ENCODE peak calls at places on chromosomes 16 and 17, in eight cellular contexts. One of them, this sample, is unnamed.
A peak's percentile ranks its signal among the peaks of the same experiment; 100 is the strongest.

GRCh38 chr17:65048441-65048840 is 8.1 kb downstream of the GNA13 start:
- DNase-seq in H1: no peak
- DNase-seq in GM12878: no peak
- DNase-seq in SK-N-SH: no peak
- DNase-seq in HCT116: no peak
- DNase-seq in HepG2: no peak
- DNase-seq in endothelial cell of umbilical vein: no peak
- DNase-seq in K562: no peak
- DNase-seq in this sample: no peak

GRCh38 chr17:2776589-2777241 is 19.5 kb upstream of the RAP1GAP2 start:
- DNase-seq in HCT116: no peak
- DNase-seq in K562: peak; percentile 27
- DNase-seq in H1: peak; percentile 86
- DNase-seq in GM12878: no peak
- DNase-seq in endothelial cell of umbilical vein: no peak
- DNase-seq in HepG2: peak; percentile 34
- DNase-seq in SK-N-SH: peak; percentile 89
- DNase-seq in this sample: peak; percentile 84

GRCh38 chr17:45288825-45289224 is 26.9 kb upstream of the SPATA32 start:
- DNase-seq in SK-N-SH: no peak
- DNase-seq in K562: no peak
- DNase-seq in GM12878: no peak
- DNase-seq in HepG2: no peak
- DNase-seq in endothelial cell of umbilical vein: no peak
- DNase-seq in H1: no peak
- DNase-seq in HCT116: no peak
- DNase-seq in this sample: no peak

GRCh38 chr16:2964416-2965223 is 545 bp downstream of the KREMEN2 start:
- DNase-seq in H1: peak; percentile 95
- DNase-seq in GM12878: no peak
- DNase-seq in SK-N-SH: peak; percentile 95
- DNase-seq in K562: peak; percentile 88
- DNase-seq in HepG2: peak; percentile 74
- DNase-seq in HCT116: peak; percentile 76
- DNase-seq in endothelial cell of umbilical vein: no peak
- DNase-seq in this sample: peak; percentile 95

GRCh38 chr16:15771694-15772093 is 85.1 kb downstream of the MYH11 start:
- DNase-seq in SK-N-SH: no peak
- DNase-seq in GM12878: no peak
- DNase-seq in H1: no peak
- DNase-seq in HCT116: no peak
- DNase-seq in endothelial cell of umbilical vein: no peak
- DNase-seq in HepG2: no peak
- DNase-seq in K562: no peak
- DNase-seq in this sample: no peak

GRCh38 chr17:79741751-79742588 is 11.2 kb downstream of the ENPP7 start:
- DNase-seq in HCT116: peak; percentile 46
- DNase-seq in endothelial cell of umbilical vein: peak; percentile 62
- DNase-seq in GM12878: no peak
- DNase-seq in H1: peak; percentile 99
- DNase-seq in SK-N-SH: peak; percentile 99
- DNase-seq in K562: peak; percentile 92
- DNase-seq in HepG2: peak; percentile 67
- DNase-seq in this sample: peak; percentile 86

GRCh38 chr17:48441231-48441711 is 11.3 kb upstream of the SKAP1 start:
- DNase-seq in HCT116: no peak
- DNase-seq in SK-N-SH: no peak
- DNase-seq in endothelial cell of umbilical vein: no peak
- DNase-seq in GM12878: peak; percentile 96
- DNase-seq in H1: no peak
- DNase-seq in K562: no peak
- DNase-seq in HepG2: no peak
- DNase-seq in this sample: no peak

GRCh38 chr17:21072623-21073278 is 29.9 kb upstream of the USP22 start:
- DNase-seq in SK-N-SH: no peak
- DNase-seq in HCT116: no peak
- DNase-seq in endothelial cell of umbilical vein: no peak
- DNase-seq in HepG2: no peak
- DNase-seq in K562: no peak
- DNase-seq in GM12878: no peak
- DNase-seq in H1: no peak
- DNase-seq in this sample: no peak

GRCh38 chr17:9488556-9488955 is 87.1 kb downstream of the STX8 start:
- DNase-seq in K562: no peak
- DNase-seq in HCT116: no peak
- DNase-seq in endothelial cell of umbilical vein: no peak
- DNase-seq in HepG2: no peak
- DNase-seq in H1: no peak
- DNase-seq in SK-N-SH: no peak
- DNase-seq in GM12878: no peak
- DNase-seq in this sample: no peak

GRCh38 chr16:68041783-68042182 is 18.7 kb downstream of the DUS2 start:
- DNase-seq in endothelial cell of umbilical vein: no peak
- DNase-seq in H1: no peak
- DNase-seq in K562: no peak
- DNase-seq in HepG2: no peak
- DNase-seq in GM12878: no peak
- DNase-seq in HCT116: no peak
- DNase-seq in SK-N-SH: no peak
- DNase-seq in this sample: no peak

GRCh38 chr17:7774037-7774659 is 56.6 kb downstream of the DNAH2 start:
- DNase-seq in K562: no peak
- DNase-seq in GM12878: no peak
- DNase-seq in H1: no peak
- DNase-seq in HepG2: peak; percentile 86
- DNase-seq in HCT116: no peak
- DNase-seq in endothelial cell of umbilical vein: no peak
- DNase-seq in SK-N-SH: no peak
- DNase-seq in this sample: no peak

GRCh38 chr17:35900280-35900679 is 20.1 kb upstream of the CCL5 start:
- DNase-seq in GM12878: no peak
- DNase-seq in HCT116: no peak
- DNase-seq in SK-N-SH: no peak
- DNase-seq in endothelial cell of umbilical vein: no peak
- DNase-seq in HepG2: no peak
- DNase-seq in K562: no peak
- DNase-seq in H1: no peak
- DNase-seq in this sample: no peak

GRCh38 chr16:85610059-85610445 is 3.1 kb upstream of the GSE1 start:
- DNase-seq in H1: no peak
- DNase-seq in GM12878: no peak
- DNase-seq in HepG2: no peak
- DNase-seq in HCT116: no peak
- DNase-seq in SK-N-SH: no peak
- DNase-seq in K562: no peak
- DNase-seq in endothelial cell of umbilical vein: no peak
- DNase-seq in this sample: no peak

GRCh38 chr16:19236561-19236960 is 49.0 kb upstream of the CLEC19A start:
- DNase-seq in H1: no peak
- DNase-seq in endothelial cell of umbilical vein: no peak
- DNase-seq in GM12878: no peak
- DNase-seq in HepG2: peak; percentile 58
- DNase-seq in SK-N-SH: no peak
- DNase-seq in K562: no peak
- DNase-seq in HCT116: no peak
- DNase-seq in this sample: no peak

GRCh38 chr16:17002557-17002956 is 468.2 kb downstream of the XYLT1 start:
- DNase-seq in H1: no peak
- DNase-seq in endothelial cell of umbilical vein: no peak
- DNase-seq in SK-N-SH: no peak
- DNase-seq in HCT116: no peak
- DNase-seq in GM12878: no peak
- DNase-seq in HepG2: no peak
- DNase-seq in K562: no peak
- DNase-seq in this sample: no peak

GRCh38 chr17:79968116-79968515 is 67.6 kb downstream of the TBC1D16 start:
- DNase-seq in HCT116: no peak
- DNase-seq in SK-N-SH: no peak
- DNase-seq in endothelial cell of umbilical vein: no peak
- DNase-seq in H1: no peak
- DNase-seq in K562: no peak
- DNase-seq in GM12878: no peak
- DNase-seq in HepG2: no peak
- DNase-seq in this sample: no peak

GRCh38 chr17:47220531-47220999 is 11.4 kb downstream of the MYL4 start:
- DNase-seq in endothelial cell of umbilical vein: no peak
- DNase-seq in HepG2: no peak
- DNase-seq in K562: no peak
- DNase-seq in GM12878: no peak
- DNase-seq in HCT116: no peak
- DNase-seq in SK-N-SH: no peak
- DNase-seq in H1: no peak
- DNase-seq in this sample: no peak

GRCh38 chr16:188674-189073 is 8.4 kb downstream of the HBQ1 start:
- DNase-seq in H1: no peak
- DNase-seq in SK-N-SH: peak; percentile 50
- DNase-seq in HepG2: peak; percentile 26
- DNase-seq in K562: no peak
- DNase-seq in GM12878: no peak
- DNase-seq in HCT116: no peak
- DNase-seq in endothelial cell of umbilical vein: no peak
- DNase-seq in this sample: peak; percentile 33

GRCh38 chr16:3501783-3502400 is 1.1 kb downstream of the CLUAP1 start:
- DNase-seq in HCT116: no peak
- DNase-seq in H1: no peak
- DNase-seq in SK-N-SH: no peak
- DNase-seq in K562: no peak
- DNase-seq in GM12878: no peak
- DNase-seq in endothelial cell of umbilical vein: no peak
- DNase-seq in HepG2: no peak
- DNase-seq in this sample: peak; percentile 35

DNA sequence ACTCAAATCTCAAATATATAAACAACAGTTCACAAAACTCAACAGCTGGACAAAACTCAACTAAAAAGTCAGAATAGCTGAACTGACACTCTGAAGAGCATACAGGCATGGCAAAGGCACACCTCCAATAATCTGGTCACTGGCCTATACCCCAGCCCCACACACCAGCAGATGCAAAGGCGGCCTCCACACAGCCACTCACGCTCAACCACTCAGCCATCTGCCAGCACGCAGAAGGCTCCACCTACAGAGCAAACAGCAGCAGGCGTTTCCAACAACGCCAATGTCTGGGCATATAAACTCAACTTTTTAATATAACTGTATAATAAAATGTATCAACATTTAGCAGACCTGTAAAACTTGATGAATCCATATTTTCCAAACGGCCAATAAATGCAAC is 17.2 kb downstream of the USP7 start:
- DNase-seq in H1: no peak
- DNase-seq in K562: no peak
- DNase-seq in endothelial cell of umbilical vein: no peak
- DNase-seq in GM12878: no peak
- DNase-seq in SK-N-SH: no peak
- DNase-seq in HepG2: no peak
- DNase-seq in HCT116: no peak
- DNase-seq in this sample: no peak
- H3K4me2 ChIP-seq in H1: no peak overlapping the region
- H3K4me2 ChIP-seq in K562: no peak overlapping the region
- H3K4me2 ChIP-seq in endothelial cell of umbilical vein: no peak overlapping the region
- H3K4me2 ChIP-seq in GM12878: peak overlapping the region; percentile 6
- H3K4me2 ChIP-seq in SK-N-SH: no peak overlapping the region
- H3K4me2 ChIP-seq in HepG2: no peak overlapping the region
- H3K4me2 ChIP-seq in HCT116: no peak overlapping the region
- H3K4me2 ChIP-seq in this sample: no peak overlapping the region

GRCh38 chr17:41392278-41392677 is 5.1 kb downstream of the KRT31 start:
- DNase-seq in HepG2: no peak
- DNase-seq in H1: no peak
- DNase-seq in K562: no peak
- DNase-seq in SK-N-SH: no peak
- DNase-seq in HCT116: no peak
- DNase-seq in GM12878: no peak
- DNase-seq in endothelial cell of umbilical vein: no peak
- DNase-seq in this sample: no peak

GRCh38 chr17:41393294-41393693 is 4.1 kb downstream of the KRT31 start:
- DNase-seq in HCT116: no peak
- DNase-seq in endothelial cell of umbilical vein: no peak
- DNase-seq in SK-N-SH: no peak
- DNase-seq in GM12878: no peak
- DNase-seq in K562: no peak
- DNase-seq in H1: no peak
- DNase-seq in HepG2: no peak
- DNase-seq in this sample: no peak

GRCh38 chr17:41393826-41394225 is 3.6 kb downstream of the KRT31 start:
- DNase-seq in HCT116: no peak
- DNase-seq in endothelial cell of umbilical vein: no peak
- DNase-seq in H1: no peak
- DNase-seq in SK-N-SH: no peak
- DNase-seq in HepG2: no peak
- DNase-seq in K562: no peak
- DNase-seq in GM12878: no peak
- DNase-seq in this sample: no peak

GRCh38 chr17:41396340-41396739 is 1.1 kb downstream of the KRT31 start:
- DNase-seq in HepG2: no peak
- DNase-seq in SK-N-SH: no peak
- DNase-seq in endothelial cell of umbilical vein: no peak
- DNase-seq in K562: no peak
- DNase-seq in H1: no peak
- DNase-seq in GM12878: no peak
- DNase-seq in HCT116: no peak
- DNase-seq in this sample: no peak

GRCh38 chr17:41394254-41395016 is 3.0 kb downstream of the KRT31 start:
- DNase-seq in endothelial cell of umbilical vein: no peak
- DNase-seq in GM12878: no peak
- DNase-seq in H1: no peak
- DNase-seq in SK-N-SH: no peak
- DNase-seq in HepG2: no peak
- DNase-seq in K562: no peak
- DNase-seq in HCT116: no peak
- DNase-seq in this sample: no peak
- TF ChIP-seq POLR2AphosphoS5 in endothelial cell of umbilical vein: no peak
- TF ChIP-seq POLR2AphosphoS5 in GM12878: no peak
- TF ChIP-seq POLR2AphosphoS5 in H1: no peak
- TF ChIP-seq POLR2AphosphoS5 in SK-N-SH: no peak
- TF ChIP-seq POLR2AphosphoS5 in HepG2: no peak
- TF ChIP-seq POLR2AphosphoS5 in K562: no peak
- TF ChIP-seq POLR2AphosphoS5 in HCT116: no peak
- TF ChIP-seq POLR2AphosphoS5 in this sample: no peak

GRCh38 chr17:33292184-33292980 is 713 bp downstream of the ASIC2 start:
- DNase-seq in endothelial cell of umbilical vein: peak; percentile 12
- DNase-seq in GM12878: no peak
- DNase-seq in K562: peak; percentile 27
- DNase-seq in H1: peak; percentile 78
- DNase-seq in SK-N-SH: peak; percentile 81
- DNase-seq in HCT116: no peak
- DNase-seq in HepG2: no peak
- DNase-seq in this sample: peak; percentile 58
- H3K4me2 ChIP-seq in endothelial cell of umbilical vein: no peak overlapping the region
- H3K4me2 ChIP-seq in GM12878: no peak overlapping the region
- H3K4me2 ChIP-seq in K562: no peak overlapping the region
- H3K4me2 ChIP-seq in H1: peak overlapping the region; percentile 59
- H3K4me2 ChIP-seq in SK-N-SH: peak overlapping the region; percentile 83
- H3K4me2 ChIP-seq in HCT116: no peak overlapping the region
- H3K4me2 ChIP-seq in HepG2: no peak overlapping the region
- H3K4me2 ChIP-seq in this sample: peak overlapping the region; percentile 94

DNA sequence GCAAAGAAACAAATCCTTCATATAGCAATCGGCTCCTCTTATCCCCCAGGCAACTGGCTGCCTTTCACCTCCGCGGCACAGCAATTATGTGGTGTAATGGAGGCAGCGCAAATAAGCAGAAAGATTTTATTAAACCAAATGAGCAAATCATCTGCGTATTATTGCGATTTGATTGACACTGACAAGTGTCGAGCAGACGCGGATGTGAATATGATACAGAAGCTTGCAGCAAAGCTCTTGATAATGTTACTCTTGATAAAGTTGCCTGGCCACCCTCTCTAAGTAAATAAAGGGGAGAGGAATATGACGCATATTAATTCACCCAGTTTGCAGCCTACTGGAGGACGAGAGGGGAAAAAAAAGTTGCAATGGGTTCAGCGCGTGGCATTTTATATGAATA is 26.5 kb upstream of the AKTIP start:
- DNase-seq in GM12878: no peak
- DNase-seq in HCT116: no peak
- DNase-seq in K562: no peak
- DNase-seq in SK-N-SH: no peak
- DNase-seq in HepG2: no peak
- DNase-seq in endothelial cell of umbilical vein: no peak
- DNase-seq in H1: no peak
- DNase-seq in this sample: no peak
- TF ChIP-seq POLR2AphosphoS5 in GM12878: no peak
- TF ChIP-seq POLR2AphosphoS5 in HCT116: no peak
- TF ChIP-seq POLR2AphosphoS5 in K562: no peak
- TF ChIP-seq POLR2AphosphoS5 in SK-N-SH: no peak
- TF ChIP-seq POLR2AphosphoS5 in HepG2: no peak
- TF ChIP-seq POLR2AphosphoS5 in endothelial cell of umbilical vein: no peak
- TF ChIP-seq POLR2AphosphoS5 in H1: no peak
- TF ChIP-seq POLR2AphosphoS5 in this sample: no peak